ENCODE peak calls at places on chromosomes 6 and 20, in ten cellular contexts. E is stimulated activated naive B cell treated with anti-CD40 and anti-IgM and Interleukin-4, amounts not matched to agents 10 μg/mL and 1 μg/mL and 100 μg/mL, for 72 hours; C is GM23248; S is LHCN-M2; O is brain microvascular endothelial cell; J is activated CD4-positive, alpha-beta T cell treated with anti-CD3 and anti-CD28 coated beads, Interleukin-2, amount 10 ng/mL, durations not matched to agents 24 days and 14 days; U is D341Med; K is GM03348; I is stimulated activated CD4-positive, alpha-beta T cell treated with anti-CD3 and anti-CD28 coated beads, Interleukin-4, amount 100 ng/mL, for 48 hours; Y is body of pancreas. W is an unnamed sample.

GRCh38 chr6:142294681-142295080 is 7.1 kb upstream of the ADGRG6 start:
- DNase-seq in S (no peak), O (no peak), E (no peak), I (no peak), U (no peak), C (no peak), K (no peak), J (no peak), Y (no peak), W (no peak)

GRCh38 chr6:7727150-7727950 is 1.5 kb downstream of the BMP6 start:
- DNase-seq in O (no peak), S (no peak), J (peak), Y (peak), K (peak), E (no peak), U (peak), C (peak), I (no peak), W (no peak)

GRCh38 chr6:7590918-7591302 is 912 bp downstream of the SNRNP48 start:
- DNase-seq in C (peak), I (no peak), K (peak), Y (peak), O (no peak), S (peak), J (no peak), E (no peak), U (no peak), W (no peak)

GRCh38 chr6:99602519-99603420 is 3.9 kb upstream of the PRDM13 start:
- DNase-seq in U (no peak), C (no peak), S (no peak), K (no peak), Y (no peak), J (peak), O (no peak), E (no peak), I (no peak), W (no peak)

GRCh38 chr20:63502671-63503172 is 3.8 kb upstream of the EEF1A2 start:
- DNase-seq in E (no peak), O (no peak), Y (no peak), U (peak), I (no peak), S (no peak), J (no peak), C (no peak), K (no peak), W (no peak)

GRCh38 chr6:122548281-122548680 is 61.9 kb upstream of the PKIB start:
- DNase-seq in S (no peak), E (no peak), O (no peak), I (no peak), K (no peak), C (no peak), Y (no peak), J (no peak), U (no peak), W (no peak)

GRCh38 chr6:144931172-144932035 is 646.3 kb downstream of the UTRN start:
- DNase-seq in U (no peak), Y (peak), E (peak), I (peak), C (peak), O (peak), K (peak), S (peak), J (peak), W (peak)

GRCh38 chr20:63059684-63060056 is 52.9 kb upstream of the BHLHE23 start:
- DNase-seq in C (no peak), J (no peak), S (no peak), U (no peak), Y (no peak), E (no peak), K (no peak), O (no peak), I (no peak), W (no peak)

GRCh38 chr6:52495859-52496396 is 75.8 kb downstream of the EFHC1 start:
- DNase-seq in K (no peak), I (no peak), J (no peak), C (no peak), S (no peak), E (no peak), O (no peak), Y (no peak), U (no peak), W (no peak)

GRCh38 chr20:43352996-43353395 is 104.7 kb upstream of the SRSF6 start:
- DNase-seq in K (no peak), C (no peak), E (no peak), Y (no peak), I (no peak), U (no peak), O (no peak), J (no peak), S (no peak), W (no peak)

GRCh38 chr20:2558581-2559301 is 22.4 kb downstream of the TMC2 start:
- DNase-seq in K (no peak), C (peak), U (no peak), O (no peak), J (no peak), I (no peak), S (no peak), Y (peak), E (no peak), W (no peak)

GRCh38 chr6:25675172-25675571 is 23.2 kb downstream of the SCGN start:
- DNase-seq in J (no peak), K (no peak), E (no peak), Y (peak), O (no peak), S (no peak), C (no peak), I (no peak), U (no peak), W (no peak)

GRCh38 chr6:35178932-35179832 is 34.6 kb upstream of the SCUBE3 start:
- DNase-seq in K (no peak), I (no peak), O (no peak), Y (no peak), C (no peak), J (no peak), E (no peak), S (no peak), U (no peak), W (no peak)

GRCh38 chr6:14119764-14120163 is 2.2 kb downstream of the CD83 start:
- DNase-seq in O (no peak), E (no peak), C (peak), U (no peak), Y (no peak), K (no peak), S (no peak), J (no peak), I (no peak), W (no peak)

GRCh38 chr6:113103618-113104390 is 753.3 kb upstream of the MARCKS start:
- DNase-seq in K (peak), Y (no peak), E (no peak), S (peak), I (no peak), U (no peak), C (peak), J (no peak), O (peak), W (peak)

GRCh38 chr6:128305228-128305627 is 215.2 kb downstream of the PTPRK start:
- DNase-seq in E (no peak), S (peak), Y (no peak), O (no peak), I (no peak), U (no peak), K (no peak), J (no peak), C (no peak), W (no peak)

W was measured in foreskin melanocyte.